ENCODE peak calls at places on chromosome 3, in ten cellular contexts. D is fibroblast of mammary gland; R is G401; E is brain microvascular endothelial cell; H is MCF 10A; B is MV-4-11; Y is fibroblast of the aortic adventitia; Z is stimulated activated CD8-positive, alpha-beta memory T cell treated with anti-CD3 and anti-CD28 coated beads, Interleukin-15, amount 100 ng/mL, for 24 hours; V is stimulated activated naive B cell treated with anti-CD40 and anti-IgM and Interleukin-4, amounts not matched to agents 10 μg/mL and 1 μg/mL and 100 μg/mL, for 72 hours; I is choroid plexus epithelial cell. P is an unnamed sample.

GRCh38 chr3:11558002-11558401 is 85.7 kb downstream of the VGLL4 start:
- DNase-seq in D (peak), R (no peak), E (peak), H (peak), B (no peak), Y (peak), Z (no peak), V (no peak), I (peak), P (no peak)

GRCh38 chr3:114155370-114155821 is 23.5 kb downstream of the DRD3 start:
- DNase-seq in D (peak), R (peak), E (peak), H (peak), B (peak), Y (peak), Z (no peak), V (peak), I (peak), P (no peak)

GRCh38 chr3:53772562-53773329 is 73.5 kb downstream of the CHDH start:
- DNase-seq in D (peak), R (peak), E (no peak), H (no peak), B (no peak), Y (peak), Z (no peak), V (no peak), I (peak), P (no peak)

GRCh38 chr3:131193671-131194291 is 167.1 kb downstream of the NEK11 start:
- DNase-seq in D (no peak), R (peak), E (no peak), H (peak), B (no peak), Y (no peak), Z (no peak), V (no peak), I (peak), P (no peak)

GRCh38 chr3:179179256-179179655 is 31.1 kb downstream of the PIK3CA start:
- DNase-seq in D (no peak), R (no peak), E (no peak), H (no peak), B (no peak), Y (no peak), Z (no peak), V (no peak), I (no peak), P (no peak)

GRCh38 chr3:28598165-28598564 is 249.5 kb upstream of the AZI2 start:
- DNase-seq in D (no peak), R (no peak), E (no peak), H (peak), B (no peak), Y (no peak), Z (no peak), V (no peak), I (no peak), P (no peak)

GRCh38 chr3:187520027-187520945 is 149.9 kb downstream of the SST start:
- DNase-seq in D (peak), R (no peak), E (no peak), H (no peak), B (no peak), Y (peak), Z (no peak), V (no peak), I (no peak), P (no peak)

GRCh38 chr3:155960060-155960459 is 89.6 kb downstream of the GMPS start:
- DNase-seq in D (peak), R (no peak), E (peak), H (no peak), B (no peak), Y (peak), Z (no peak), V (no peak), I (peak), P (no peak)